ENCODE peak calls at places on chromosomes 5 and 9, in five cellular contexts. D is IMR-90, A is foreskin keratinocyte, R is heart right ventricle, X is heart left ventricle. E is an unnamed sample.

GRCh38 chr9:122827759-122828090 is 663 bp downstream of the PDCL start:
- DNase-seq in D (peak; percentile 42), A (no peak), R (no peak), X (no peak), E (no peak)

GRCh38 chr5:35112300-35112699 is 64.6 kb upstream of the AGXT2 start:
- DNase-seq in D (no peak), A (no peak), R (no peak), X (no peak), E (no peak)

GRCh38 chr5:176400382-176401156 is 12.0 kb downstream of the HIGD2A start:
- DNase-seq in D (no peak), A (no peak), R (no peak), X (no peak), E (no peak)

GRCh38 chr9:100999914-101000540 is 28.5 kb upstream of the PLPPR1 start:
- DNase-seq in D (no peak), A (peak; percentile 49), R (no peak), X (no peak), E (no peak)

GRCh38 chr5:1763960-1764605 is 35.6 kb downstream of the MRPL36 start:
- DNase-seq in D (no peak), A (no peak), R (no peak), X (peak; percentile 45), E (peak; percentile 64)

GRCh38 chr5:139402561-139403158 is 1.2 kb downstream of the SPATA24 start:
- DNase-seq in D (no peak), A (no peak), R (no peak), X (no peak), E (peak; percentile 29)

GRCh38 chr5:122030251-122030650 is 47.8 kb downstream of the LOX start:
- DNase-seq in D (no peak), A (no peak), R (no peak), X (no peak), E (no peak)

GRCh38 chr5:161040818-161041217 is 188.8 kb upstream of the ATP10B start:
- DNase-seq in D (no peak), A (no peak), R (no peak), X (no peak), E (no peak)

GRCh38 chr9:97398999-97399758 is 12.7 kb upstream of the TDRD7 start:
- DNase-seq in D (peak; percentile 65), A (peak; percentile 56), R (peak; percentile 18), X (peak; percentile 81), E (peak; percentile 92)

GRCh38 chr9:104977168-104977567 is 49.2 kb upstream of the ABCA1 start:
- DNase-seq in D (no peak), A (no peak), R (no peak), X (no peak), E (no peak)

GRCh38 chr9:92611621-92612275 is 58.2 kb downstream of the IPPK start:
- DNase-seq in D (no peak), A (no peak), R (no peak), X (no peak), E (no peak)
- H3K27ac ChIP-seq in D (no peak overlapping the region), A (peak overlapping the region; percentile 31), R (peak overlapping the region; percentile 93), X (peak overlapping the region; percentile 64), E (no peak overlapping the region)

DNA sequence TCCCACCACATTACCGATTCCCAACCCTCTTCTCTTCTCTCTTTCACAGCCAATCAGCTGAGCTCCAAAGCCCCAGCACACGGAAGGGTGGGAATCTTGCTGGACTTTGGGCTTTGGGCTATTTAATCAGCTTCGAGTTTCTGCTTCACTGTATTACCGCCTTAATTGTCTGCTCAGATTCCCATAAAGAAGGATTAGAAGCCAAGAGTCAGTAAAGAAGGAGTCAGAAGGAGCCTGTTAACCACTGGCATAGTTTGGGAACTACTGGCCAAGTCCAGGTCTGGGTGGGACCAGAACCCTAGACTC is 4.4 kb downstream of the SPRY4 start:
- DNase-seq in D (no peak), A (no peak), R (no peak), X (no peak), E (no peak)
- H3K4me1 ChIP-seq in D (peaks cover 39% of the 10 kb centered on the region), A (peaks cover 30% of the 10 kb centered on the region), R (peaks cover 83% of the 10 kb centered on the region), X (peaks cover 71% of the 10 kb centered on the region), E (peaks cover 32% of the 10 kb centered on the region)

GRCh38 chr9:133582501-133583045 is 26.6 kb downstream of the FAM163B start:
- DNase-seq in D (no peak), A (no peak), R (no peak), X (peak; percentile 58), E (no peak)

GRCh38 chr9:133581553-133582343 is 27.4 kb downstream of the FAM163B start:
- DNase-seq in D (peak; percentile 75), A (no peak), R (peak; percentile 66), X (peak; percentile 72), E (no peak)

GRCh38 chr9:133579601-133580415 is 29.4 kb downstream of the FAM163B start:
- DNase-seq in D (no peak), A (no peak), R (no peak), X (peak; percentile 54), E (no peak)

GRCh38 chr9:133580416-133580738 is 28.8 kb downstream of the FAM163B start:
- DNase-seq in D (no peak), A (no peak), R (no peak), X (peak; percentile 26), E (no peak)

DNA sequence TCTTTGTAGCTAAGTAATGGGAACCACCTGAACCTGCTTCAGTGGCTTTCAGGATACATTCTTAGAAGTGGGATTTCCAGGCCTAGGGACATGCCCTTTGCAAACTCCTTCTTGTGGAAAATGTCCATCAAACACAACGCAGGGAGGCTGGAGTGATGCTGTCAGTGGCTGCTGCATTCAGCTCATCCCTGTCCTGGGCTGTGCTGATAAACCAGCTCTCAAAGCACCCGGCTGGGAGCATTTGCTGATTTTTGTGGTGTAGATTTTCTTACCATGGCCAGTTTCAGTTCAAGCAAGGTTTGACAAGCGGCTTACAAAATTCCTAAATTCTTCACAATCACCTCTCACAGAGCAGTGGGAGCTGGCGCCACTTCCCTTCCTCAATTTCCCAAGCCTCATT is 28.2 kb downstream of the FAM163B start:
- DNase-seq in D (no peak), A (no peak), R (no peak), X (no peak), E (no peak)
- H3K27ac ChIP-seq in D (no peak overlapping the region), A (no peak overlapping the region), R (peak overlapping the region; percentile 58), X (no peak overlapping the region), E (no peak overlapping the region)

DNA sequence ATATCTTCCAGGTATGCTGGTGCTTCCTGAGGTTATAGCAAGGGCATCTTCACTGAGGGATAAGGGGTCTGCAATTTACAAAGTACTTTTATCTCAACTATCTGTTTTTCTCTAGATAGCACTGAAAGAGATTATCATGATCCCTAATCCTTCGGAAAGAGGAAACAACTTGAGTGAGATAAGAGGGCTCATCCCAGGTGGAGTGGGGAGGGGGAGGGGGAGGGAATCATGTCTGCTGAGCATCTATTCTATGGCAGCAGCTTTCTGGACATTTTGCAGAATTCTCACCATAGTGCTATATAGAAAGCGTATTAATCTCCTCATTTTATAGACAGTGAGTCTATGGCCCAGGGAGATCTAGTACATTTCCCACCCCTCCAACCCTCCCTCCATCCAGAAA is 5.9 kb downstream of the TNFSF15 start:
- DNase-seq in D (no peak), A (no peak), R (no peak), X (no peak), E (no peak)
- H3K4me1 ChIP-seq in D (peaks cover 10% of the 10 kb centered on the region), A (peaks cover 18% of the 10 kb centered on the region), R (no peaks in the 10 kb centered on the region), X (no peaks in the 10 kb centered on the region), E (peaks cover 22% of the 10 kb centered on the region)

DNA sequence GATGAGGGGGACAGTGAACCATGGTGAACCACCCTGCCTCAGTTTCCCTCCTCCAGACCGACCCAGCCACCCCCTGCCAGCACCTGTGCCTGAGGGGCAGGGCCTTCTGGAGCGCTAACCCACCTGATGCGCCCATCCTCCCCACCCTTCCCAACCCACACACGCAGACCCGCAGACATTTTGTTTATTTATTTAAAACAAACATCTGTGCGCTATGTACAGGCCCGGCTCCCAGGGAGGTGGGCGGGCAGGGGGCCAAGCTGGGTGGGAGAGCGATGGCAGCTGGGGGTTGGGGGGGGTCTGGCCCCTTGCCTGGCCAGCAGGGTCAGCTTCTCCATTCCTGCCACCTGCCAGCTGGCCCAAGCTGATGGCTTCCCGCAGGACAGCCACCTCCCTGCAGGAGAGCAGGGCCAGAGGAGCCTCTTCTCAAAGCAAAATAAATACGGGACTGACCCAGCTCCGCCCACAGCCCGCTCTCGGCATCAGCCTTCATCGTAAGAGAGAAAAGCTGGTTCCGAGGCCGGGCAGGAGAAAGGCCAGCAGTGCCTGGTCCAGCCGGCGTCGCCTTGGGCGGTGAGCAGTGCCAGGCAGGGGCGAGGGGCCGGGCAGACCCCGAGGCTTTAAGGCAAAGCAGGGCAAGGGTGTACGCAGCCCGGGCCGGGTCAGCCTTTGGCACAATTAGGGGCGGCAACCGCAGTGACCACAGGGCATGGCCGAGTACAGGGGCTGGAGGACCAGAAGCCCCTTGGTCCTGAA is 10.9 kb upstream of the CLIC3 start:
- DNase-seq in D (peak; percentile 61), A (no peak), R (no peak), X (no peak), E (no peak)
- H3K27ac ChIP-seq in D (no peak overlapping the region), A (no peak overlapping the region), R (no peak overlapping the region), X (no peak overlapping the region), E (no peak overlapping the region)

DNA sequence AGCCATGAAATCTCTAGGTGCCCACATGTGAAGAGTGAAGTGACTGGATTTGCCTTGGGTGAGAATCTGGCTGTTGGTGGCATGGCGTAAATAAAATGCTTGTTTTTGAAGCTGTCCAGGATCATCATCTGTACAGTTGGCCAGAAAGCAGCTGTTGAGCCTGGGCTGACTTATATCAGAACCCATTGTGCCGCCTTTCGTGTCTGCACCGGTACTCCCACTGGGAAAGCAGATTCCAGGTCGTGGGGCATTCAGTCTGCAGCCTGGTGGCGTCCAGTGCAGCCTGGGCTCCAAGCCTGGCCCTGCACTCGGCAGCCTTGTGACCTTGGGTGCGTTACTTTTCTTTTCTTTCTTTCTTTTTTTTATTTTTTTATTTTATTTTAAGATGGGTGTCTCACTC is 27.8 kb downstream of the PRRC2B start:
- DNase-seq in D (no peak), A (no peak), R (no peak), X (no peak), E (no peak)
- H3K4me1 ChIP-seq in D (peaks cover 50% of the 10 kb centered on the region), A (peaks cover 25% of the 10 kb centered on the region), R (peaks cover 91% of the 10 kb centered on the region), X (peaks cover 75% of the 10 kb centered on the region), E (peaks cover 39% of the 10 kb centered on the region)

GRCh38 chr9:34688329-34689161 is 2.5 kb downstream of the CCL19 start:
- DNase-seq in D (no peak), A (no peak), R (no peak), X (no peak), E (no peak)

GRCh38 chr9:34687631-34688030 is 3.4 kb downstream of the CCL19 start:
- DNase-seq in D (no peak), A (no peak), R (no peak), X (no peak), E (no peak)

GRCh38 chr9:34691556-34691955 is 480 bp upstream of the CCL19 start:
- DNase-seq in D (no peak), A (no peak), R (no peak), X (no peak), E (no peak)

GRCh38 chr9:34690983-34691382 is at the start of gene CCL19:
- DNase-seq in D (no peak), A (no peak), R (no peak), X (no peak), E (no peak)

GRCh38 chr9:34689512-34689911 is 1.6 kb downstream of the CCL19 start:
- DNase-seq in D (no peak), A (no peak), R (no peak), X (no peak), E (no peak)
- H3K27ac ChIP-seq in D (no peak overlapping the region), A (no peak overlapping the region), R (no peak overlapping the region), X (no peak overlapping the region), E (no peak overlapping the region)

GRCh38 chr5:124679578-124680210 is 66.7 kb downstream of the ZNF608 start:
- DNase-seq in D (no peak), A (no peak), R (no peak), X (no peak), E (no peak)
- H3K4me1 ChIP-seq in D (peaks cover 34% of the 10 kb centered on the region), A (no peaks in the 10 kb centered on the region), R (peaks cover 63% of the 10 kb centered on the region), X (peaks cover 65% of the 10 kb centered on the region), E (peaks cover 11% of the 10 kb centered on the region)

GRCh38 chr5:50978903-50979302 is 312.5 kb downstream of the PARP8 start:
- DNase-seq in D (no peak), A (no peak), R (no peak), X (no peak), E (no peak)
- H3K27ac ChIP-seq in D (no peak overlapping the region), A (no peak overlapping the region), R (no peak overlapping the region), X (no peak overlapping the region), E (no peak overlapping the region)

E was measured in kidney.